ENCODE peak calls at places on chromosomes 2 and 18, in ten cellular contexts. B is GM12865, X is fibroblast of pulmonary artery, F is psoas muscle, P is PC-9, H is stomach, Q is H7, E is AG09309, R is AG10803, C is HL-60. G is an unnamed sample.

GRCh38 chr2:66553370-66553769 is 118.4 kb downstream of the MEIS1 start:
- DNase-seq in X (no peak), E (no peak), F (peak), H (peak), B (no peak), P (peak), R (no peak), C (no peak), Q (no peak), G (no peak)

GRCh38 chr2:121196132-121196848 is 88.7 kb downstream of the TFCP2L1 start:
- DNase-seq in X (no peak), H (peak), C (no peak), B (no peak), Q (peak), F (peak), P (peak), R (no peak), E (no peak), G (no peak)

GRCh38 chr2:106953779-106954178 is 67.8 kb upstream of the ST6GAL2 start:
- DNase-seq in C (no peak), X (no peak), B (no peak), E (no peak), R (no peak), H (no peak), Q (no peak), P (no peak), F (no peak), G (no peak)

GRCh38 chr18:29004921-29005320 is 828.0 kb upstream of the CDH2 start:
- DNase-seq in Q (no peak), R (no peak), C (no peak), F (no peak), B (no peak), P (no peak), H (no peak), E (no peak), X (peak), G (no peak)

GRCh38 chr2:69054431-69054830 is 41.5 kb downstream of the ANTXR1 start:
- DNase-seq in H (no peak), B (peak), P (no peak), F (no peak), E (no peak), R (peak), C (no peak), Q (no peak), X (peak), G (peak)

GRCh38 chr2:59342166-59342565 is 1101.0 kb upstream of the FANCL start:
- DNase-seq in E (no peak), R (no peak), P (no peak), C (no peak), B (no peak), X (no peak), H (no peak), Q (no peak), F (no peak), G (no peak)

GRCh38 chr2:22055784-22056620 is 932.2 kb downstream of the TDRD15 start:
- DNase-seq in F (no peak), X (no peak), E (no peak), R (no peak), C (no peak), B (no peak), Q (no peak), H (no peak), P (no peak), G (no peak)

GRCh38 chr2:20444113-20444992 is 2.5 kb upstream of the RHOB start:
- DNase-seq in E (no peak), C (no peak), X (peak), H (peak), B (no peak), P (no peak), F (no peak), R (peak), Q (peak), G (no peak)

GRCh38 chr2:229945975-229946374 is 23.7 kb downstream of the FBXO36 start:
- DNase-seq in C (no peak), E (no peak), Q (peak), P (no peak), F (no peak), X (no peak), R (no peak), H (no peak), B (no peak), G (no peak)

GRCh38 chr2:230738391-230738811 is 25.8 kb downstream of the CAB39 start:
- DNase-seq in R (peak), F (no peak), Q (no peak), E (no peak), X (peak), B (no peak), H (no peak), P (no peak), C (no peak), G (no peak)

DNA sequence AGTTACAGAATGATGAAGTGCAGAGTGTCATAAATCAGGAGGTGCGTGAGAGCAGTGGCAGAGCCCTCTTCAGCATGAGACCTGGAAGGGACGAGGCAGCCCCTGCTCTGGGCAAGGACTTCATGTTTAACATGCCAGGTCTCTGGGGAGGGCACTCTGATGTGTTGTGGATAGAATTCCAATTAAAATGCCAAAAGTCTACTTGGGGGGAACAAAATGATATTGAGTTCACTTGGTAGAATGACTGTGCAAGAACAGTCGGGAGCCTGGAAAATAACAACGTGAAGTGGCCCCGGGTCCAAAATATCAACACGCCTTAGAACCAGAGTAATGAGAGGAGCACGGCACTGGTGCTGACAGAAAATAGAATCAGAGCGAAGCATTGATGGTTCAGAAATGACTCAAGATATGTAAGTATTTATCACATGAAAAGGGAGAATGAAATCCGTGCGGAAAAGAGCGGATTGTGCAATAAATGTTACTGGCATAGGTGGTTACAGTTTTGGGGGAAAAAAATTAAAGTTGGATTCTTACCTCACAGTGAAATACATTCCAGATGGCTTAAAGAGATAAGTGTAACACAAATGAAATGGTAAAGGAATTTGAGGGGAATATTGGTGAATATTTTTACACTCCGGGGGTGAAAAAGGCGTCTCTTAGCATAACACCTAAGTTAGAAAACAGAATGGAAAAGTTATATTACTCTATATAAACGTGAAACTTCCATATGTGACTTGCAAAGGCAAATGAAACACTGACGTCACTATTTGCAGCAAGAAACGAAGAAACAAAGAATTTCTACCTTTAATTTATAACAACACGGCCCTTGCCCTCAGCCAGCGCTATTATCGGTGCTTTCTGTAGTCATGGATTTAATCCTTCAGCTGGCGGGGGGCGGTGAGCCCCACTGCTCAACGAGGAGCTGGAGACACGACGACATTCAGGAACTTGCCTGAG is 159.4 kb upstream of the TWIST2 start:
- DNase-seq in E (peak), C (no peak), P (no peak), X (peak), B (no peak), F (no peak), Q (no peak), H (no peak), R (peak), G (no peak)
- H3K4me3 ChIP-seq in E (no peak), C (no peak), P (no peak), X (no peak), B (no peak), F (no peak), Q (no peak), H (no peak), R (no peak), G (no peak)

GRCh38 chr2:141694180-141694579 is 436.6 kb downstream of the LRP1B start:
- DNase-seq in F (no peak), C (no peak), Q (no peak), P (no peak), H (no peak), R (no peak), X (no peak), E (no peak), B (no peak), G (no peak)
- H3K4me3 ChIP-seq in F (no peak), C (no peak), Q (no peak), P (no peak), H (no peak), R (no peak), X (no peak), E (no peak), B (no peak), G (no peak)

GRCh38 chr2:241638940-241639339 is 1.4 kb downstream of the ATG4B start:
- DNase-seq in B (no peak), X (no peak), P (no peak), H (no peak), E (no peak), R (no peak), C (no peak), F (no peak), Q (no peak), G (no peak)

GRCh38 chr2:241638063-241638660 is 669 bp downstream of the ATG4B start:
- DNase-seq in R (no peak), B (no peak), F (no peak), X (no peak), E (no peak), P (no peak), Q (no peak), C (no peak), H (no peak), G (no peak)

GRCh38 chr2:241640165-241640795 is 2.8 kb downstream of the ATG4B start:
- DNase-seq in B (no peak), X (no peak), F (no peak), H (no peak), E (no peak), Q (no peak), C (no peak), P (no peak), R (no peak), G (no peak)

GRCh38 chr2:241637233-241638062 is at the start of gene ATG4B:
- DNase-seq in X (peak), H (peak), Q (peak), R (peak), F (peak), P (peak), C (peak), E (peak), B (peak), G (peak)

DNA sequence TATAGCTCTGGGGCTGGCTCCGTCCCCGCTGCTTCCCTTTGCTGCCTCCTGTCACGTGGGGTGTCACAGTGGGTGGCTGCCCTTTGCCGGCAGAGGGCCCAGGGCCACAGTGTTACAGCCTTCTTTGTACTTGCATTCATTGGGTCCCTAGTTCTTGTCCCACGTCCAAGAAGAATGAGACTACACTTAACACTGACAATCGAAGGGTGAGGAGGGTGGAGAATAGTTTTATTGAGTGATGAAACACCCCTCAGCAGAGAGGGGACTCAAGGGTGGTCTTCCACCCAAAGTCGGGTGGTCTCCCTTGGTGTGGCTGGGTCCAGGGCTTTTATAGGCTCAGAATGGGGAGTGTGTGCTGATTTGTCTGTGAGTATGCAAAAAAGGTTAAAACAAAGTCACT is 1.9 kb downstream of the ATG4B start:
- DNase-seq in H (no peak), Q (no peak), E (no peak), F (no peak), B (no peak), R (no peak), P (no peak), C (no peak), X (no peak), G (no peak)
- H3K4me3 ChIP-seq in H (no peak), Q (no peak), E (no peak), F (no peak), B (no peak), R (no peak), P (peak), C (no peak), X (no peak), G (no peak)

DNA sequence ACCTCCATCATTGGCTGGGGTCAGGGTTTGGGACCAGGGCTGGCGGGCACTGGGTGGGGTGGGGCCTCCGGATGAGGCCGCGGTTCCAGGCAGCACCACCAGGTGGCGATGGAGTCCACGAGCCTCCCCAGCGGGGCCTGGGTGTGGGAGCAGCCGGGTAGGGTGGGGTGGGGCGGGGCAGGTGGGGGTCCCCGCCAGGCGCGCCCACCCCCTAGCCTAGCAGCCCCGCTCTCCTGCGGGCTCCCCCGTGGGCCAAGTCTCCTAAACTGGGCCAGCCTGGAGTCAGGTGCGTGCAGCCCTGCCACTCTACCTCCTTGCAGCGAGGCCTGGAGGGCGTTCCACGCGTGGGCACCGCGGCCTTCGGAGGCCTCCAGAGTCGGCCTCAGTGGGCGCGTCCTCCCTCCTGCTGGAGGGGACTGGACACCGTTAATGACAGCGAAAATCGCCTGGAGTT is 187.5 kb downstream of the TWIST2 start:
- DNase-seq in X (peak), E (no peak), B (peak), H (peak), Q (peak), R (no peak), C (peak), P (no peak), F (peak), G (no peak)
- H3K4me3 ChIP-seq in X (no peak), E (no peak), B (no peak), H (no peak), Q (no peak), R (no peak), C (no peak), P (no peak), F (no peak), G (no peak)

DNA sequence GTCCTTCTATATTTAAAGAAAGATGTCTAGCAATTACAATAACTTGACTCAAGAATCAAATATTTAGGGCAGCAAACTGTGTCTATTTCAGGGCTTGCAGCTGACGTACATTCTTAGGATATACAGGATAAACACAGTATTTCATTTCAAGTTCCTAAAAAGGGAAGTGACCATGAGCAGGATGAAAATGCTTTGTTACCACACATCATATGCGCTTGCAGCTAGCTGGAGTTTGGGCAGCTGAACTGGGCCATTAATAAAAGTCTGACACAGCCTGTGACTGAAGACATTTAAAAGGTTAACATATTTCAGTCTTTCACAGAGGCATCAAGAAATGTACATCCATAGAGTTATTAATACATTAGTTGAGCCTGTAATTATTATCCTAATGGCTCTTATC is 264.5 kb upstream of the TRIB2 start:
- DNase-seq in Q (no peak), X (peak), E (no peak), B (peak), R (no peak), C (peak), H (no peak), F (no peak), P (peak), G (peak)
- H3K4me3 ChIP-seq in Q (no peak), X (no peak), E (no peak), B (no peak), R (no peak), C (no peak), H (no peak), F (peak), P (peak), G (no peak)

DNA sequence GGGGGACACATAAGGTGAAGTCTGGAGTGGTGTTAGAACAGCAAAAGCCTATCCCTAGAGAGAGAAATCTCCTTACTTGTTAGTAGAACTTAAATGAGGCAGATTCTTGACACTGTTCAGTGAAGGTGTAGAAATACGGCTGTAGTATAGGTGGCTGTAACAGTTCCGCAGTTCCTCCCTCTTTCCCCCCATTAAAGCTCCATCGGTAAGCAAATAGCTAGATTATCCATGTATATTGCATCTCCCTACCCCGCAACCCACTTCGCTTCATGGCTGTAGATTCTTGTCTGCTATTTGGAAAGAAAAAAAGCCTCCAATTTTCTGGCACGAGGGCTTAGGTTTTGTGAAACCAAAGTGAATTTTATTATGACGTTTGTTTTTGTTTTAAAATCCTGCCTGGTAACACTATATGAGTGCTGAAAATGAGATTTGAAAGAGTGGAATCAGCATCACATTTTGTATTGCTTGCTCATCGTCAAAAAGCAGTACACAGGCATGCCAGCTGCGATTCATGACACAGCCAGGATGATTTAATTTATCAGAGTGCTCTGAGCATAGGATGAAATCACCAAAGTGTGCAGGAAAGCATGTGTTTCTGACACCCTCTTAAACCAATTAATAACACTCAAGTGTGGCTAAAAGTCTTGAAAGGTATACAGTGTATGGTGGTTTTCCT is 1.4 kb downstream of the FAM171B start:
- DNase-seq in B (no peak), H (no peak), X (peak), C (no peak), P (no peak), F (no peak), Q (no peak), E (no peak), R (peak), G (no peak)
- H3K4me3 ChIP-seq in B (no peak), H (peak), X (peak), C (no peak), P (no peak), F (peak), Q (no peak), E (peak), R (peak), G (peak)

DNA sequence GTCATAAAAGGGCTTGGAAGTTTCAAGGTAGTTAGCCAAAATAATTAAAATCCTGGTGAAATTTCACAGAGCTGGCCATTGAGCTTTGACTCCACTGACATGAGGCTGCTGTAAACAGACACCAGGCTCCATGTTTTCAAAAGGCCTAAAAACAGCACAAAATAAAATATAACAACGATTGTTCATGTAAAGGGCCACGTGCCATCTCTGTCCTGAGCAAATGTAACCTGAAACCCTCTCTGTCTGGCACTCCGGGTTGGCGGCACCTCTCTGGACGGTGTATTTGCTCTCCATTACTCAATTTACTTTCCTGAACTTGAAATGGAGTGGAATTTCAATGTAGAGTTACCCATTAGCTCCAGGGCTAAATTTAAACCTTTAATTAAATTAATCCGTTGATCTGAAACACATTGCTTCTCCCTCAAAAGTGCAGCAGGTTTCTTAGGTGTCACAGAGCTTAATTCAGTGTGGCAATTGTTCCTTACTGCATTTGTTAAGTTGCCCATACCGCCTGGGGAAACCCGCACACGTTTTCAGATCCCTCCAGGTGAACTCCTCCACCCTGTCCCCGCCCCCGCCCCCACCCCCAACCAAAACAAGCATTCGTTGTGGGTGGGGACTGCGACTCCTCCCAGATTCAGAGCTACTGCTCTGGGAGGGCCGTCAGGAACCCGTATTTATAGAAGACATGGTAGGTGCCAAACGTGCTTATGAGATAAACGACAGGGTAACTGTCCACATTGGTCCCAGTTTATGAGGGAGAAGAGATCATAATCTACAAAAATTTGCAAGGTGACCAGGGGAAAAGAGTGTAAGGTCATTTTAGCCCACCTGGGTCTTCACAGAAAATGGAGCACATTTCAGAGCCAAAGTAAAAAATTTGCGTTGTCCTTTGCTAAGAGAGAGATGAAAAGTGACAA is 1.2 kb upstream of the CABLES1 start:
- DNase-seq in B (peak), F (no peak), C (no peak), P (peak), H (peak), R (no peak), X (no peak), E (no peak), Q (peak), G (no peak)
- H3K4me3 ChIP-seq in B (peak), F (no peak), C (no peak), P (peak), H (peak), R (peak), X (peak), E (no peak), Q (peak), G (no peak)

GRCh38 chr2:212721026-212721451 is 182.4 kb upstream of the ERBB4 start:
- DNase-seq in R (no peak), H (no peak), X (no peak), F (no peak), P (no peak), C (no peak), B (no peak), E (no peak), Q (no peak), G (no peak)
- H3K4me3 ChIP-seq in R (no peak), H (no peak), X (no peak), F (no peak), P (no peak), C (no peak), B (no peak), E (no peak), Q (no peak), G (no peak)

GRCh38 chr2:8003462-8004075 is 678.3 kb upstream of the ID2 start:
- DNase-seq in B (no peak), C (no peak), F (peak), R (peak), E (peak), P (no peak), H (no peak), Q (no peak), X (peak), G (peak)
- H3K4me3 ChIP-seq in B (no peak), C (no peak), F (peak), R (peak), E (peak), P (no peak), H (no peak), Q (no peak), X (peak), G (no peak)

GRCh38 chr2:189560273-189560586 is 20.4 kb downstream of the SLC40A1 start:
- DNase-seq in H (no peak), C (no peak), R (no peak), Q (no peak), F (no peak), E (no peak), X (no peak), P (no peak), B (no peak), G (no peak)

GRCh38 chr2:189557373-189557772 is 23.2 kb downstream of the SLC40A1 start:
- DNase-seq in Q (no peak), F (no peak), H (no peak), X (no peak), R (no peak), P (no peak), C (no peak), B (no peak), E (no peak), G (no peak)

GRCh38 chr2:189561371-189561948 is 19.1 kb downstream of the SLC40A1 start:
- DNase-seq in H (no peak), F (no peak), Q (no peak), C (no peak), B (no peak), R (no peak), X (no peak), P (no peak), E (no peak), G (no peak)

GRCh38 chr2:189558516-189559263 is 21.9 kb downstream of the SLC40A1 start:
- DNase-seq in P (no peak), B (no peak), H (no peak), E (no peak), F (no peak), Q (no peak), R (no peak), C (no peak), X (no peak), G (no peak)

GRCh38 chr2:189559579-189560272 is 20.9 kb downstream of the SLC40A1 start:
- DNase-seq in F (no peak), Q (no peak), E (no peak), R (no peak), C (peak), P (no peak), H (no peak), X (peak), B (no peak), G (no peak)
- H3K4me3 ChIP-seq in F (no peak), Q (no peak), E (no peak), R (no peak), C (no peak), P (no peak), H (no peak), X (no peak), B (no peak), G (no peak)

G was measured in skeletal muscle cell.